ENCODE peak calls at places on chromosomes 11 and 22, in seven cellular contexts. H is uterus; O is GM12891; S is globus pallidus; U is activated T-helper 1 cell treated with Interleukin-2 at 50 U/mL for 16 hours; C is frontal cortex; D is activated CD4-positive, alpha-beta memory T cell treated with anti-CD3 and anti-CD28 coated beads for 36 hours. K is an unnamed sample.

GRCh38 chr11:126007263-126007662 is 55.4 kb downstream of the CDON start:
- DNase-seq in O (no peak), U (no peak), S (no peak), H (peak), C (no peak), D (no peak), K (peak)

GRCh38 chr22:20203142-20204099 is 52.6 kb upstream of the CCDC188 start:
- DNase-seq in U (no peak), D (no peak), C (no peak), H (no peak), O (no peak), S (no peak), K (no peak)

GRCh38 chr22:29621761-29622526 is 18.5 kb downstream of the NF2 start:
- DNase-seq in O (no peak), S (no peak), D (no peak), C (no peak), H (no peak), U (no peak), K (peak)

GRCh38 chr11:78646564-78647185 is 72.0 kb upstream of the NARS2 start:
- DNase-seq in C (no peak), U (no peak), H (peak), D (peak), O (no peak), S (no peak), K (no peak)

GRCh38 chr11:78192223-78192719 is 3.6 kb downstream of the USP35 start:
- DNase-seq in U (no peak), H (no peak), O (no peak), C (no peak), D (no peak), S (no peak), K (no peak)

GRCh38 chr11:13119361-13119760 is 110.2 kb downstream of the RASSF10 start:
- DNase-seq in U (no peak), C (no peak), D (no peak), H (no peak), O (no peak), S (no peak), K (no peak)

GRCh38 chr22:42328130-42328821 is 57.8 kb upstream of the TCF20 start:
- DNase-seq in H (no peak), S (no peak), D (peak), O (no peak), U (no peak), C (no peak), K (no peak)

GRCh38 chr11:69444381-69445130 is 36.9 kb upstream of the LINC01488 start:
- DNase-seq in O (no peak), C (no peak), D (no peak), H (peak), S (no peak), U (no peak), K (peak)

GRCh38 chr11:27317751-27318150 is 45.3 kb downstream of the CCDC34 start:
- DNase-seq in U (no peak), C (no peak), D (no peak), O (no peak), H (no peak), S (no peak), K (no peak)

GRCh38 chr22:41682033-41682807 is 6.4 kb downstream of the SNU13 start:
- DNase-seq in U (peak), O (peak), S (peak), D (peak), H (peak), C (peak), K (peak)

GRCh38 chr22:27639180-27640086 is 162.1 kb downstream of the MN1 start:
- DNase-seq in C (no peak), O (no peak), U (no peak), S (no peak), H (no peak), D (no peak), K (no peak)

GRCh38 chr22:20463324-20464095 is 25.9 kb upstream of the SCARF2 start:
- DNase-seq in D (peak), U (peak), S (no peak), O (no peak), H (no peak), C (no peak), K (no peak)

GRCh38 chr11:20966489-20966888 is 297.1 kb downstream of the NELL1 start:
- DNase-seq in D (no peak), H (no peak), C (no peak), U (no peak), S (no peak), O (no peak), K (no peak)

GRCh38 chr11:114340311-114341131 is 44.3 kb downstream of the NNMT start:
- DNase-seq in S (peak), O (no peak), C (peak), H (peak), D (peak), U (no peak), K (no peak)

GRCh38 chr11:111829185-111829968 is 42.0 kb downstream of the ALG9 start:
- DNase-seq in S (no peak), H (no peak), U (no peak), C (no peak), D (peak), O (no peak), K (no peak)

GRCh38 chr11:113415343-113415742 is 27.8 kb downstream of the ANKK1 start:
- DNase-seq in U (no peak), O (no peak), D (no peak), S (no peak), C (no peak), H (no peak), K (no peak)

GRCh38 chr11:134120921-134121526 is 52.2 kb downstream of the JAM3 start:
- DNase-seq in U (no peak), H (peak), C (peak), D (no peak), S (peak), O (no peak), K (no peak)

GRCh38 chr11:11167806-11168205 is 185.2 kb downstream of the CSNK2A3 start:
- DNase-seq in D (no peak), O (no peak), U (no peak), C (no peak), S (no peak), H (no peak), K (no peak)

GRCh38 chr11:112260490-112260889 is at the start of gene PLET1:
- DNase-seq in S (no peak), U (no peak), O (no peak), H (no peak), C (no peak), D (no peak), K (no peak)

GRCh38 chr11:10592331-10592730 is 23.9 kb upstream of the LYVE1 start:
- DNase-seq in D (no peak), O (no peak), U (no peak), C (no peak), H (no peak), S (no peak), K (peak)

GRCh38 chr11:133903875-133904817 is 52.6 kb downstream of the IGSF9B start:
- DNase-seq in C (no peak), S (no peak), O (no peak), H (no peak), D (no peak), U (no peak), K (no peak)

GRCh38 chr22:42811510-42811909 is 45.6 kb downstream of the ARFGAP3 start:
- DNase-seq in C (no peak), D (no peak), H (no peak), O (no peak), U (no peak), S (no peak), K (no peak)

GRCh38 chr22:37569009-37569920 is 9.0 kb downstream of the CDC42EP1 start:
- DNase-seq in C (peak), H (no peak), S (peak), U (no peak), O (no peak), D (no peak), K (no peak)

GRCh38 chr11:44632466-44633123 is 67.1 kb downstream of the CD82 start:
- DNase-seq in H (no peak), S (no peak), C (no peak), U (no peak), O (no peak), D (peak), K (no peak)

GRCh38 chr22:36465232-36466021 is 16.0 kb downstream of the TXN2 start:
- DNase-seq in O (no peak), C (no peak), H (peak), U (no peak), S (no peak), D (no peak), K (peak)

GRCh38 chr11:61911701-61912529 is 5.5 kb downstream of the RAB3IL1 start:
- DNase-seq in S (no peak), C (no peak), O (no peak), H (peak), U (no peak), D (no peak), K (no peak)

GRCh38 chr11:45332486-45332934 is 46.4 kb upstream of the SYT13 start:
- DNase-seq in H (peak), C (peak), O (peak), S (no peak), D (peak), U (no peak), K (no peak)

GRCh38 chr22:19555651-19556050 is 31.4 kb upstream of the CLDN5 start:
- DNase-seq in C (no peak), O (no peak), H (no peak), U (no peak), S (no peak), D (no peak), K (no peak)

GRCh38 chr11:130477646-130478203 is 29.3 kb downstream of the ADAMTS15 start:
- DNase-seq in H (no peak), C (peak), O (no peak), U (no peak), S (no peak), D (no peak), K (no peak)

GRCh38 chr22:22700631-22701030 is 56.2 kb downstream of the GGTLC2 start:
- DNase-seq in C (no peak), H (no peak), D (no peak), U (no peak), O (no peak), S (no peak), K (no peak)

GRCh38 chr11:69636870-69637600 is 3.9 kb upstream of the CCND1 start:
- DNase-seq in O (no peak), S (no peak), U (no peak), C (no peak), D (no peak), H (no peak), K (no peak)

GRCh38 chr22:17982572-17983141 is 41.7 kb downstream of the MICAL3 start:
- DNase-seq in U (no peak), H (no peak), O (no peak), D (no peak), C (no peak), S (no peak), K (no peak)

GRCh38 chr11:117613521-117613920 is 183.5 kb downstream of the DSCAML1 start:
- DNase-seq in H (no peak), S (no peak), C (no peak), U (no peak), O (no peak), D (no peak), K (no peak)

K was measured in AG04449.